ENCODE peak calls at places on chromosome 21, in eight cellular contexts. O, Z, Y, J, R, T, S and U are unnamed samples.

GRCh38 chr21:34018185-34018584 is 55.2 kb upstream of the MRPS6 start:
- DNase-seq in O (no peak), Z (no peak), Y (no peak), J (no peak), R (no peak), T (no peak), S (no peak), U (no peak)

GRCh38 chr21:17231124-17231523 is 281.7 kb upstream of the CXADR start:
- DNase-seq in O (no peak), Z (no peak), Y (no peak), J (peak; percentile 2), R (no peak), T (no peak), S (no peak), U (no peak)

GRCh38 chr21:31526040-31526439 is 133.5 kb upstream of the SOD1 start:
- DNase-seq in O (no peak), Z (no peak), Y (no peak), J (peak; percentile 14), R (no peak), T (no peak), S (no peak), U (no peak)

GRCh38 chr21:31862078-31862477 is 10.7 kb upstream of the HUNK start:
- DNase-seq in O (no peak), Z (no peak), Y (no peak), J (no peak), R (no peak), T (no peak), S (no peak), U (no peak)

GRCh38 chr21:33229776-33230517 is at the start of gene IFNAR2:
- DNase-seq in O (peak; percentile 68), Z (peak; percentile 97), Y (peak; percentile 78), J (peak; percentile 47), R (peak; percentile 43), T (peak; percentile 80), S (peak; percentile 75), U (no peak)

GRCh38 chr21:34701726-34702125 is 32.9 kb downstream of the CLIC6 start:
- DNase-seq in O (no peak), Z (no peak), Y (no peak), J (no peak), R (no peak), T (no peak), S (no peak), U (no peak)

GRCh38 chr21:43967981-43968380 is 44.1 kb upstream of the TRAPPC10 start:
- DNase-seq in O (no peak), Z (no peak), Y (no peak), J (no peak), R (no peak), T (no peak), S (no peak), U (no peak)

GRCh38 chr21:41919666-41920398 is 34.0 kb downstream of the C2CD2 start:
- DNase-seq in O (no peak), Z (no peak), Y (peak; percentile 45), J (no peak), R (no peak), T (no peak), S (peak; percentile 44), U (no peak)

GRCh38 chr21:16587141-16587570 is 857.4 kb downstream of the USP25 start:
- DNase-seq in O (peak; percentile 32), Z (no peak), Y (peak; percentile 69), J (peak; percentile 84), R (peak; percentile 54), T (peak; percentile 60), S (peak; percentile 61), U (no peak)

GRCh38 chr21:23507501-23507900 is 2099.8 kb downstream of the MRPL39 start:
- DNase-seq in O (no peak), Z (no peak), Y (no peak), J (no peak), R (no peak), T (no peak), S (no peak), U (no peak)
- TF ChIP-seq EP300 in O (no peak), Z (no peak), Y (no peak), J (no peak), R (no peak), T (no peak), S (no peak), U (no peak)

DNA sequence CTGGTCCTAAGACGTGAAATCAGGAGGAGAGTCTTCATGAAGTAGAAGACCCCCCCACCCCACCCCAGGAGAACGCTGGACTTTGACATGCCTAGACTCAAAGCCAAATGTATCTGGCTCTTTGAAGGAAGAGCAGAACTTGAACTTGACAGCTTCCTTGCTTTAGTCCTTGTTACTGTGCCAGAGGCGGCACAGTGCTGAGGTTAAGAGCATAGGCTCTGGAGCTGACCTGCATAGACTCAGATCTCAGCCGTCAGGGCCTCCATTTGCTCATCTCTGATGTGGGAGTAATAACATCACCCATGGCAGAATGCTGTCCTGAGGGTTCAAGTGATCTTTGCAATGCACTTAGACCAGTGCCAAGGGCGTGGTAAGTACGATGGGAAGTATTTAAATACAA is 39.0 kb downstream of the COL6A1 start:
- DNase-seq in O (no peak), Z (no peak), Y (peak; percentile 81), J (no peak), R (no peak), T (no peak), S (no peak), U (no peak)
- H3K4me1 ChIP-seq in O (peaks cover 16% of the 10 kb centered on the region), Z (peaks cover 13% of the 10 kb centered on the region), Y (peaks cover 61% of the 10 kb centered on the region), J (no peaks in the 10 kb centered on the region), R (no peaks in the 10 kb centered on the region), T (no peaks in the 10 kb centered on the region), S (no peaks in the 10 kb centered on the region), U (peaks cover 59% of the 10 kb centered on the region)

GRCh38 chr21:46388206-46388880 is 64.4 kb downstream of the PCNT start:
- DNase-seq in O (no peak), Z (no peak), Y (no peak), J (no peak), R (no peak), T (no peak), S (no peak), U (no peak)
- TF ChIP-seq CTCF in O (no peak), Z (no peak), Y (no peak), J (no peak), R (no peak), T (no peak), S (no peak), U (no peak)

GRCh38 chr21:39681845-39682244 is 63.1 kb upstream of the IGSF5 start:
- DNase-seq in O (no peak), Z (no peak), Y (no peak), J (peak; percentile 33), R (no peak), T (no peak), S (no peak), U (no peak)
- TF ChIP-seq EP300 in O (no peak), Z (no peak), Y (no peak), J (no peak), R (no peak), T (no peak), S (no peak), U (no peak)

DNA sequence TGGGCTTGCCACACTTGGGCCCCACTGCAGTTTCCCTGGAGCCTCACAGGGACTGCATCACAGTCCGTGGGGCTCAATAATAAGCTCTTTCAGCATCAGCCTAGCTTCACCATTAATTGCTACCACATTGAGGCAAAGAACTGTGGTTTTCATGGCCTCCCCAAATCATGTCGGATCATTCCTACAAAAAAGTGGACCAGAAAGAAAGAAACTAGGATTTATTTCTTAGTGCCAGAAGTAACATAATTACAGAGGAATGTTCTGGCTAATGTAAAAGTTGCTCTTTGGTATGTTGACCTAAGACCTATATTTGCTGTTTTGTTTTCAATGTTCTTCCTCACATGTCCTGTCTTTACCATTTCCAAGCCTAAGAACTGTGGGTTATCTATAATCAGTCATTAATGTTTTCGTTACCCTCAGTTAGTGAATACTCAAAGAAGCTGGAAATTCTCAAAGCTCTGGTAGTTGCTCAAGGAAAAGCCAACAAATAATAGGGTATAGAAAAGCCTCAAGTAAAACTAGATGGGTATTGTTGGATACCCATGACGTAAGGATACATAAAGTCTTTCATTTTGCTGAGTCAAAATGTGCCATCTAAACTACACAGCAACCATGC is 173.9 kb downstream of the LTN1 start:
- DNase-seq in O (no peak), Z (no peak), Y (no peak), J (no peak), R (no peak), T (no peak), S (no peak), U (no peak)
- H3K4me1 ChIP-seq in O (peaks cover 5% of the 10 kb centered on the region), Z (no peaks in the 10 kb centered on the region), Y (peaks cover 22% of the 10 kb centered on the region), J (no peaks in the 10 kb centered on the region), R (no peaks in the 10 kb centered on the region), T (peaks cover 6% of the 10 kb centered on the region), S (peaks cover 25% of the 10 kb centered on the region), U (peaks cover 48% of the 10 kb centered on the region)